ENCODE peak calls at places on chromosome 2, in four cellular contexts. S is HepG2, U is GM12878, R is K562. O is an unnamed sample.

GRCh38 chr2:15169326-15170038 is 391.7 kb downstream of the NBAS start:
- DNase-seq in S (peak), U (no peak), R (no peak), O (no peak)

GRCh38 chr2:38982497-38982896 is 92.8 kb downstream of the ARHGEF33 start:
- DNase-seq in S (no peak), U (no peak), R (no peak), O (no peak)

GRCh38 chr2:175251425-175252041 is 70.0 kb upstream of the ATP5MC3 start:
- DNase-seq in S (peak), U (no peak), R (peak), O (peak)

GRCh38 chr2:109266998-109267854 is 138.2 kb downstream of the SH3RF3 start:
- DNase-seq in S (peak), U (no peak), R (no peak), O (no peak)

GRCh38 chr2:2828774-2829368 is 497.8 kb upstream of the MYT1L start:
- DNase-seq in S (no peak), U (no peak), R (no peak), O (no peak)

GRCh38 chr2:187453078-187453641 is 5.1 kb upstream of the CALCRL start:
- DNase-seq in S (no peak), U (no peak), R (no peak), O (peak)

GRCh38 chr2:65688166-65688886 is 255.9 kb upstream of the SPRED2 start:
- DNase-seq in S (no peak), U (no peak), R (no peak), O (no peak)

GRCh38 chr2:8586397-8587051 is 95.3 kb upstream of the ID2 start:
- DNase-seq in S (no peak), U (no peak), R (no peak), O (no peak)

GRCh38 chr2:151999058-151999457 is 99.8 kb downstream of the CACNB4 start:
- DNase-seq in S (peak), U (no peak), R (peak), O (peak)

GRCh38 chr2:75199428-75200011 is at the start of gene TACR1:
- DNase-seq in S (peak), U (peak), R (peak), O (peak)

GRCh38 chr2:60759654-60760053 is 3.6 kb downstream of the PAPOLG start:
- DNase-seq in S (no peak), U (no peak), R (no peak), O (no peak)

GRCh38 chr2:147688252-147688651 is 156.6 kb upstream of the ACVR2A start:
- DNase-seq in S (no peak), U (no peak), R (no peak), O (no peak)

GRCh38 chr2:122136071-122136470 is 380.6 kb downstream of the TSN start:
- DNase-seq in S (peak), U (no peak), R (peak), O (peak)

GRCh38 chr2:46332686-46333281 is 35.6 kb downstream of the EPAS1 start:
- DNase-seq in S (no peak), U (no peak), R (no peak), O (no peak)

GRCh38 chr2:178282075-178282474 is 87.8 kb downstream of the OSBPL6 start:
- DNase-seq in S (no peak), U (no peak), R (no peak), O (no peak)

GRCh38 chr2:235494716-235495372 is 1.0 kb downstream of the AGAP1 start:
- DNase-seq in S (no peak), U (no peak), R (peak), O (no peak)

GRCh38 chr2:172357442-172357841 is 69.9 kb upstream of the ITGA6 start:
- DNase-seq in S (no peak), U (no peak), R (no peak), O (no peak)

GRCh38 chr2:153287109-153287801 is 191.3 kb downstream of the RPRM start:
- DNase-seq in S (peak), U (no peak), R (no peak), O (no peak)

GRCh38 chr2:25202290-25202689 is 33.9 kb upstream of the POMC start:
- DNase-seq in S (no peak), U (no peak), R (no peak), O (no peak)

DNA sequence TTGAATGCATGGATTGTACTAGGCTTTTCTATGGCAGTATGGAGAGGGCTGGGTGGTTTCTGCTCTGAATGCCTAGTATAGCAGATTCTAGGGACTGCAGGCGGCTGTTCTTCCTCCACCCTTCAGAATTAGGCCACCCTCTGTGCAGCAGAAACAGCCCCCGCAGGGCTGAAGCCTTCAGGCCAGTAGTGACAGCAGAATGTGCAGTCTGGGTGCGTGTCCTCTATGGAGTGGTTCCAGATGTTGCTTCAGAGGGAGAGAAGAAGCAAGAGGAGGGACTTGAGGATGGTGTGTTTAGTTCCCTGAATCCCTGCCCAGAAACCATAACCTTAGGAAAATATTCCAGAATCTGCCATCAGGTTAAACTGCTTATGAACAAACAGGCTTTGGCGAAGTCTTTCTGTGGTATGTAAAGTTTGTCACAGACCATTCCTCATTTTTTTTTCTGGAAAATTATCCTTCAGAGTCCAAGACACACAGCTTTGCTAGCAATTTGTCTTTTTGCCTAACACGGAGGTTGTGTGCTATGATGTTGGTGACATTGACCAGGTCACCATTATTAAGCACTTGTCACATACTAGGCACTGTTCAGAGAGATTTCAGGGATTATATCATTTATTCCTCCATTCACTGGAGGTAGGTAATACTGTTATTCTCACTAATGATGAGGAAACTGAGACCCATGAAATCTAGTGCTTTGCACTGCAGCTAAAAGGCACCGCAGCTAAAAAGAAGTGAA is 21.1 kb downstream of the CASP10 start:
- DNase-seq in S (no peak), U (no peak), R (no peak), O (no peak)
- TF ChIP-seq FOXM1 in S (no peak), U (no peak), R (no peak), O (no peak)

GRCh38 chr2:106703161-106703560 is 182.8 kb downstream of the ST6GAL2 start:
- DNase-seq in S (no peak), U (no peak), R (no peak), O (no peak)

GRCh38 chr2:106695919-106696318 is 190.0 kb downstream of the ST6GAL2 start:
- DNase-seq in S (no peak), U (no peak), R (no peak), O (no peak)

GRCh38 chr2:106704798-106705197 is 181.2 kb downstream of the ST6GAL2 start:
- DNase-seq in S (no peak), U (no peak), R (no peak), O (no peak)

GRCh38 chr2:106705877-106706276 is 180.1 kb downstream of the ST6GAL2 start:
- DNase-seq in S (no peak), U (no peak), R (no peak), O (no peak)

DNA sequence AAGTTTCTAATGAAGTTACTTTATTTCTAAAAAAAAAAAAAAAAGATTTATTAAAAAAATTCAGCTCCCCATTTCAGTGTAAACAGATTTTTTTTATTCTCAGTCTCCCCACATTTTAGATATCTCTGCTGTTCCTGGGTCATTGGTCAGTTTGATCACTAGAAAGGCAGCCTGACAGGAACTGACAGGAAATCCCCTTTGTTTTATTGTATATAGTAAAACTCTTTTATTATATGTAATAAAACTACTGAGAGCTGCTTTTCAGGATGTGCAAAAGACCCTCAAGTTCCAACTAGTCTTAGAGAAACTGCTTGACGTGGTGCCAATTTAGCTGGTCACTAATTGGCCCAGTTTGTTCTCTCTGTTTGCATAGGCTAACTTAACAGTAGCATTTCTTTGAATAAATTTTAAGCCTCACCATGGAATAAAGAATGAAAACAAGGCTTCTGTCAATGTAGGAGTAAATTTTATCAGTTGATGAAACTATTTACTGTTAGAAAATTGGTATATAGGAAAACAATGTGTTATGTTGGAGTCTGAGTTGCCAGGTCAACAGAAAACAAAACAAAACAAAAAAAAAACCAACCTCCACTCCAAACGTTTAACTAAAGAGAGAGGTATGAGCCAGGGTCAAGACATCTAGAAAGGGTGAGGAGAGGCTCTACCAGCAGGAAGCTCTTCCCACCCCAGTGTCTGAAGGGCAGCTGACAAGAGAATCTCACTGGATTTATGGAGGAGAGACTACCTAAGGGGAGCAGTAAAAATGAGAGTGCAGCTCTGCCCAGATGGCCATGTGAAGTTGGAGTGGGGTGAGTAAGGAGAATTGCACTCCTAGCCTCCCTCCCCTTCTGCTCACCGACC is 184.6 kb downstream of the ST6GAL2 start:
- DNase-seq in S (no peak), U (no peak), R (no peak), O (no peak)
- TF ChIP-seq BHLHE40 in S (no peak), U (no peak), R (no peak), O (no peak)

GRCh38 chr2:240217431-240218301 is 77.2 kb upstream of the OTOS start:
- DNase-seq in S (no peak), U (no peak), R (peak), O (no peak)
- TF ChIP-seq FOXM1 in S (no peak), U (no peak), R (no peak), O (no peak)

GRCh38 chr2:219510512-219511135 is 3.7 kb upstream of the ASIC4 start:
- DNase-seq in S (no peak), U (no peak), R (no peak), O (no peak)
- TF ChIP-seq BHLHE40 in S (no peak), U (no peak), R (no peak), O (no peak)

DNA sequence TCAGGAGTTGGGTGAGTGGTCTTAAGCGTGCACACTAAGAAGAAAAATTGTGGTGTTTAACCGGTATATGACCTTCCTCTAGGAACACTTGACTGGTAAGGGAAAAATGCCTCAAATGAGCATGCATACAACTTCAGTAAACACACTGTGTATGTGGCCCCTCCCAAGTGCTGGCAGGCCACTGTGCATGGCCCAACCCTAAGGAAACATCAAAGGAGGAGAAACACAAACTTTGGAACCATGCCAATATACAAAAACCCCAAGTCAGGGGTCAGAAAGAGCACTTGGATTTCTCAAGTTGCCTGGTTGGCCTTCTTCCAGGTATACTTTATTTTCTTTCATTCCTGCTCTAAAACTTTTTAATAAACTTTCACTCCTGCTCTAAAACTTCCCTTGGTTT is 308.9 kb upstream of the LRRTM4 start:
- DNase-seq in S (no peak), U (no peak), R (no peak), O (no peak)
- TF ChIP-seq FOXM1 in S (no peak), U (no peak), R (no peak), O (no peak)

DNA sequence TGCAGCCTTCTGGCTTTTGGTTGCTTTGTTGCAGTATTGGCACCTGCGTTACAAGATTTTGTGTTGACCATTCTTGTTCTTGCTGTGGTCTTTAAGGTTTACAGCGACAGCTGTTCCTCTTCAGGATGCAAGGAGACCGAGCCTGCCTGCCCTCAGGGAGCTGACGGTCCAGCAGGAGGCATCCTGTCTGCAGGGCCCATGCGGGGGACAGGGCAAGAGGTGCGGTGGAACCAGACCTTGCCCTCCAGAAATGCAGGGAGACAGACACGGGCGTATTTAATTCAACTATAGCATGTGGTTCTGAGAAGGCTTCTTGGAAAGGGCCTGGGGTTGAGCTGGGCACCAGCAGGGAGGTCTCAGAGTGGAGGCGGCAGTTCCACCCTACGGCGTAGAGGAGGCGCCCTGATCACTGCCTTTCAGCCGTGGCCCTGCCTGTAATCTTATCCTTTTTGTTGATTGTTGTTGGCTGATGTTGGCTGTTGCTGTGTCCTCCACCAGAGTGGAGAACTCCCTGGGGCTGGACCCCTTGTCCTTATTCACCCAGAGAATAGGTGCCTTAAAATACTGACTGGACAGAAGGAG is 71.7 kb downstream of the HPCAL1 start:
- DNase-seq in S (no peak), U (no peak), R (no peak), O (no peak)
- TF ChIP-seq BHLHE40 in S (no peak), U (no peak), R (no peak), O (no peak)

GRCh38 chr2:43539991-43540860 is 55.6 kb downstream of the THADA start:
- DNase-seq in S (no peak), U (no peak), R (no peak), O (no peak)
- TF ChIP-seq FOXM1 in S (no peak), U (no peak), R (no peak), O (no peak)

DNA sequence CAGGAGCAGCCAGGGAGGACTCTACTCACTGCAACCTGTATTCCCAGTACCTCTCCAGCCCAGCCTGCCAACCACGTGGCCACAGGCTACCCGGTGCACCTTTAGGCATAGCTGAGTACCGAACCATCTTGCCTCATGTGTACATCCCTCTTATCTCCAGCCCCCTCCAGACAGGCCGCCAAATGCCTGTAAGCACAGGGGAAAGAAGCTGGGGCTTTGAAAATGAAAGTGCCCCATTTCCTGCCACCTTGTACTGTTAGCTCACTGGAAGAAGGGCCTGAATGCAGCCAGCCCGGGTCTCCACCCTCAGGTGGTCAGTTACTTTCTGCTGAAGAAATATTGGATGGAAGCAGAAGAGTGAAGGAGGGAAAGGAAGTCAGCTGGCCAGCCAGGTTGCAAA is 27.2 kb upstream of the RFX8 start:
- DNase-seq in S (no peak), U (no peak), R (no peak), O (no peak)
- TF ChIP-seq BHLHE40 in S (no peak), U (no peak), R (no peak), O (no peak)

DNA sequence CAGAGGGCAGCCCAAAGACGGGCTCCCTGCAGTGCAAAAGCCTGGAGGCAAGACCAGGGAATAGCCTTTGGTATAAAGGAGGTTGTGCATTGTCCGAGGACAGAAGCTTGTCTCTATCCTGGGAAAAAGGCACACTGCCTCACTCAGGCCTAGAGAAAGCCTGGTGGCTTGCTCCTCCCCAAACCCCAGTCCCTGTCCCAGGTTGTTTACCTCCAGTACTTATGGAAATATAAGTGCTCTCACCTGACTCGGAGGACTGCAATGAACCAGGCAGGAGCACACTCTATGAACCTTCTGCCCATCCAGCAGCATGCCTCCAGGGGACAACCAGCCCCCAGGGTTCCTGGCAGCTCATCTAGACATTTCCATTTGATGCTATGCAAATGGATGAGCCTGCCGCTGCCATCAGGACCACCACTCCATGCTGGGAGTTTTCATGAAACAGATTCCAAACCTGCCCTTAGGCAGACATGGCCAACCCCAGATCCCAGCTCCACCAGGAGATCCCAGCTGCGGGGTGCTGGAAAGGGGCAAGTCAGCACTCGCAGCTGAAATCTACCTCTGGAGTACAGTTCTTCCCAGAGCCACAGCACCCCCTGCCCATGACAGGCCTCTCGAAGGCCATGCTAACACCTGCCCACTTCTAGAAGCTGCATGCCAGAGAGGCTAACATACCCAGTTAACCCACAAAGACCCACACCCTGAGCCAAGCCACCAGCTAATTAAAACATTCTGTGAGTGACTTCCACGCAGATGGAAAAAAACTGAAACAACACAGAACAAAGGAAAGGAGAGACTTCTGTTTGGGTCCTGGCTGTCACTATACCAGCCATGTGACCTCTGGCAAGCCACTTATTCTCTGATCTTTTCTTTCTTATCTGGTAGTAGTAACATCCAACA is 101.7 kb downstream of the TTC32 start:
- DNase-seq in S (no peak), U (no peak), R (no peak), O (no peak)
- TF ChIP-seq FOXM1 in S (no peak), U (no peak), R (no peak), O (no peak)

O was measured in HEK293T.